ENCODE peak calls at places on chromosome 12, in four cellular contexts. One of them, this sample, is unnamed.

GRCh38 chr12:57276935-57277563 is 26.1 kb upstream of the STAC3 start:
- DNase-seq in HFF-Myc: no peak
- DNase-seq in endothelial cell: peak; percentile 45
- DNase-seq in fibroblast of mammary gland: peak; percentile 52
- DNase-seq in this sample: no peak

GRCh38 chr12:95838125-95838524 is 20.6 kb upstream of the SNRPF start:
- DNase-seq in fibroblast of mammary gland: peak; percentile 95
- DNase-seq in endothelial cell: no peak
- DNase-seq in HFF-Myc: peak; percentile 92
- DNase-seq in this sample: peak; percentile 65

GRCh38 chr12:88833641-88834116 is 253.4 kb upstream of the KITLG start:
- DNase-seq in fibroblast of mammary gland: no peak
- DNase-seq in endothelial cell: no peak
- DNase-seq in HFF-Myc: no peak
- DNase-seq in this sample: no peak

GRCh38 chr12:54206807-54207206 is 18.0 kb upstream of the SMUG1 start:
- DNase-seq in endothelial cell: no peak
- DNase-seq in fibroblast of mammary gland: no peak
- DNase-seq in HFF-Myc: no peak
- DNase-seq in this sample: no peak

GRCh38 chr12:101229841-101230241 is 19.8 kb upstream of the SLC5A8 start:
- DNase-seq in endothelial cell: no peak
- DNase-seq in HFF-Myc: no peak
- DNase-seq in fibroblast of mammary gland: no peak
- DNase-seq in this sample: no peak

GRCh38 chr12:51907083-51907863 is at the start of gene ACVRL1:
- DNase-seq in endothelial cell: peak; percentile 39
- DNase-seq in fibroblast of mammary gland: no peak
- DNase-seq in HFF-Myc: no peak
- DNase-seq in this sample: no peak

GRCh38 chr12:68224613-68225285 is 861 bp downstream of the IL26 start:
- DNase-seq in fibroblast of mammary gland: peak; percentile 65
- DNase-seq in endothelial cell: no peak
- DNase-seq in HFF-Myc: no peak
- DNase-seq in this sample: peak; percentile 60

GRCh38 chr12:84960918-84961317 is 48.3 kb upstream of the SLC6A15 start:
- DNase-seq in HFF-Myc: no peak
- DNase-seq in fibroblast of mammary gland: no peak
- DNase-seq in endothelial cell: no peak
- DNase-seq in this sample: no peak

GRCh38 chr12:4143909-4144308 is 129.7 kb upstream of the CCND2 start:
- DNase-seq in endothelial cell: no peak
- DNase-seq in fibroblast of mammary gland: no peak
- DNase-seq in HFF-Myc: no peak
- DNase-seq in this sample: no peak

GRCh38 chr12:100753837-100754236 is 40.7 kb upstream of the ANO4 start:
- DNase-seq in endothelial cell: no peak
- DNase-seq in fibroblast of mammary gland: peak; percentile 93
- DNase-seq in HFF-Myc: no peak
- DNase-seq in this sample: no peak

GRCh38 chr12:108967869-108968540 is 52.9 kb downstream of the SVOP start:
- DNase-seq in fibroblast of mammary gland: peak; percentile 9
- DNase-seq in endothelial cell: no peak
- DNase-seq in HFF-Myc: no peak
- DNase-seq in this sample: no peak

GRCh38 chr12:50690923-50691322 is 73.0 kb upstream of the ATF1 start:
- DNase-seq in endothelial cell: no peak
- DNase-seq in HFF-Myc: no peak
- DNase-seq in fibroblast of mammary gland: peak; percentile 12
- DNase-seq in this sample: no peak

GRCh38 chr12:29719381-29719780 is 64.4 kb downstream of the TMTC1 start:
- DNase-seq in fibroblast of mammary gland: no peak
- DNase-seq in HFF-Myc: no peak
- DNase-seq in endothelial cell: no peak
- DNase-seq in this sample: no peak

GRCh38 chr12:113186033-113186365 is 478 bp downstream of the RITA1 start:
- DNase-seq in HFF-Myc: no peak
- DNase-seq in fibroblast of mammary gland: peak; percentile 34
- DNase-seq in endothelial cell: no peak
- DNase-seq in this sample: no peak

GRCh38 chr12:108305520-108305919 is 33.6 kb downstream of the CMKLR1 start:
- DNase-seq in fibroblast of mammary gland: peak; percentile 93
- DNase-seq in endothelial cell: peak; percentile 13
- DNase-seq in HFF-Myc: peak; percentile 77
- DNase-seq in this sample: peak; percentile 54

GRCh38 chr12:127552838-127553237 is 714.1 kb upstream of the TMEM132C start:
- DNase-seq in HFF-Myc: no peak
- DNase-seq in fibroblast of mammary gland: no peak
- DNase-seq in endothelial cell: no peak
- DNase-seq in this sample: no peak

GRCh38 chr12:131759176-131759575 is 48.3 kb downstream of the SFSWAP start:
- DNase-seq in fibroblast of mammary gland: no peak
- DNase-seq in endothelial cell: no peak
- DNase-seq in HFF-Myc: no peak
- DNase-seq in this sample: no peak

GRCh38 chr12:28035483-28035882 is 63.0 kb upstream of the PTHLH start:
- DNase-seq in HFF-Myc: no peak
- DNase-seq in endothelial cell: no peak
- DNase-seq in fibroblast of mammary gland: peak; percentile 93
- DNase-seq in this sample: no peak

GRCh38 chr12:123573870-123574269 is 10.5 kb upstream of the TMED2 start:
- DNase-seq in HFF-Myc: no peak
- DNase-seq in fibroblast of mammary gland: no peak
- DNase-seq in endothelial cell: no peak
- DNase-seq in this sample: no peak

GRCh38 chr12:66144796-66145754 is 14.5 kb upstream of the LLPH start:
- DNase-seq in endothelial cell: peak; percentile 42
- DNase-seq in fibroblast of mammary gland: peak; percentile 81
- DNase-seq in HFF-Myc: peak; percentile 30
- DNase-seq in this sample: no peak

GRCh38 chr12:52582971-52583456 is 9.4 kb upstream of the KRT74 start:
- DNase-seq in fibroblast of mammary gland: peak; percentile 52
- DNase-seq in endothelial cell: peak; percentile 76
- DNase-seq in HFF-Myc: peak; percentile 35
- DNase-seq in this sample: no peak

GRCh38 chr12:94750891-94751290 is 100.5 kb upstream of the TMCC3 start:
- DNase-seq in endothelial cell: no peak
- DNase-seq in HFF-Myc: no peak
- DNase-seq in fibroblast of mammary gland: no peak
- DNase-seq in this sample: no peak

GRCh38 chr12:115979851-115980250 is 297.6 kb downstream of the MED13L start:
- DNase-seq in fibroblast of mammary gland: no peak
- DNase-seq in endothelial cell: no peak
- DNase-seq in HFF-Myc: no peak
- DNase-seq in this sample: no peak

GRCh38 chr12:79844693-79845092 is 90.2 kb downstream of the PPP1R12A start:
- DNase-seq in endothelial cell: no peak
- DNase-seq in HFF-Myc: peak; percentile 9
- DNase-seq in fibroblast of mammary gland: peak; percentile 60
- DNase-seq in this sample: peak; percentile 24